ENCODE peak calls at places on chromosomes 6 and 20, in seven cellular contexts. A, S, Y, T, G, E and B are unnamed samples. For H3K4me1, the result is how much of the 10 kb centered on the place peaks cover.

GRCh38 chr6:75210885-75211739 is 5.3 kb upstream of the COL12A1 start:
- DNase-seq in A (peak), S (peak), Y (peak), T (no peak), G (no peak), E (no peak), B (no peak)

GRCh38 chr20:61696181-61696735 is 369.4 kb downstream of the TAF4 start:
- DNase-seq in A (no peak), S (no peak), Y (no peak), T (no peak), G (peak), E (no peak), B (no peak)

GRCh38 chr6:113774122-113774835 is 82.9 kb upstream of the MARCKS start:
- DNase-seq in A (no peak), S (no peak), Y (peak), T (no peak), G (no peak), E (no peak), B (no peak)

GRCh38 chr6:118280210-118280609 is 267.9 kb upstream of the PLN start:
- DNase-seq in A (no peak), S (no peak), Y (no peak), T (no peak), G (no peak), E (no peak), B (no peak)

GRCh38 chr20:50266293-50267040 is 75.8 kb downstream of the CEBPB start:
- DNase-seq in A (no peak), S (no peak), Y (no peak), T (no peak), G (peak), E (no peak), B (no peak)

GRCh38 chr6:74814440-74814839 is 391.4 kb downstream of the COL12A1 start:
- DNase-seq in A (no peak), S (no peak), Y (no peak), T (no peak), G (no peak), E (no peak), B (no peak)

GRCh38 chr6:467671-468082 is 76.1 kb downstream of the IRF4 start:
- DNase-seq in A (no peak), S (no peak), Y (no peak), T (no peak), G (no peak), E (no peak), B (no peak)

GRCh38 chr6:38080889-38081288 is 261.4 kb downstream of the ZFAND3 start:
- DNase-seq in A (no peak), S (no peak), Y (peak), T (no peak), G (no peak), E (no peak), B (no peak)

GRCh38 chr20:623704-624103 is 13.6 kb upstream of the TCF15 start:
- DNase-seq in A (no peak), S (no peak), Y (no peak), T (no peak), G (no peak), E (no peak), B (no peak)

GRCh38 chr20:48785256-48785655 is 42.5 kb downstream of the PREX1 start:
- DNase-seq in A (no peak), S (no peak), Y (no peak), T (no peak), G (no peak), E (no peak), B (no peak)

GRCh38 chr20:35821807-35822242 is 50.0 kb downstream of the PHF20 start:
- DNase-seq in A (no peak), S (no peak), Y (peak), T (no peak), G (no peak), E (no peak), B (no peak)

GRCh38 chr6:79557683-79558082 is 20.5 kb upstream of the LCA5 start:
- DNase-seq in A (no peak), S (no peak), Y (no peak), T (no peak), G (no peak), E (no peak), B (no peak)

GRCh38 chr20:52999040-52999439 is 26.9 kb downstream of the TSHZ2 start:
- DNase-seq in A (no peak), S (no peak), Y (no peak), T (no peak), G (no peak), E (no peak), B (no peak)

GRCh38 chr6:12354499-12354898 is 64.3 kb downstream of the EDN1 start:
- DNase-seq in A (no peak), S (no peak), Y (peak), T (no peak), G (no peak), E (peak), B (no peak)
- H3K4me3 ChIP-seq in A (no peak), S (no peak), Y (no peak), T (no peak), G (no peak), E (no peak), B (no peak)

GRCh38 chr6:158909938-158910337 is 90.1 kb downstream of the RSPH3 start:
- DNase-seq in A (no peak), S (no peak), Y (peak), T (no peak), G (no peak), E (no peak), B (no peak)
- H3K27ac ChIP-seq in A (no peak), S (no peak), Y (no peak), T (no peak), G (no peak), E (peak), B (no peak)

DNA sequence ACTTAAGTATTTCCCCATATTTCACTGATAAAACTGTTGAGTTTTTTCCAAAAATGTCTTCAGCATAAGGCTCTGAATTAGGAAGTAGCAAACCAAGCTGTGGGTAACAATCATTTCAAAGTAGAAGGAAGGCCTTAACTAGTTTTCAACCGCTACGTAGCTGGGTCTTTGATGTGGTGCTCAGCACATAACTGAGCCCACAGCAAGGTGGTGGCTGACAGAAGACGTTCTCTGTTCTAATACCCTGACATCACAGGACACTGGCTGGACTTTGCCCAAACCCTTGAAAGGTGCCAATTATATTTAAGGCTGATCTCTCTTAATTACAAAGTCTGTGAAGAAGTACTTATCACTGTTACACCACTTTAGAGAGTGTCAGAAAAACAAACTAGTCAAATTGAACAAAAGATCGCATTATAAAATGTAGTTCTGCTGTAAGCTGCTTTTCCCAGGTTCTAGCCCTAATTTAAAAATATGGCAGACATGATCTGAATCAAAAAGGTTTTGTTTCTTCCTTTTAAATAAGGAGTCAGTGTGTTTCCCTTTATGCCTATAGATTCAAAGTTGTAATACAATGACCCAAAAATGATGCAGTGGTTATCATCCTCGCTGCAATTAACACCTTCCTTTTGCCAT is 26.7 kb downstream of the MAN1A1 start:
- DNase-seq in A (no peak), S (peak), Y (no peak), T (no peak), G (no peak), E (no peak), B (no peak)
- H3K4me1 ChIP-seq in A (under half), S (under half), Y (under half), T (under half), G (under half), E (under half), B (under half)

GRCh38 chr20:38872036-38872435 is 54.2 kb upstream of the FAM83D start:
- DNase-seq in A (no peak), S (no peak), Y (no peak), T (no peak), G (no peak), E (no peak), B (no peak)

GRCh38 chr20:38874460-38875169 is 51.6 kb upstream of the FAM83D start:
- DNase-seq in A (no peak), S (no peak), Y (no peak), T (no peak), G (no peak), E (no peak), B (no peak)

GRCh38 chr20:38872491-38873049 is 53.6 kb upstream of the FAM83D start:
- DNase-seq in A (no peak), S (no peak), Y (no peak), T (no peak), G (no peak), E (no peak), B (no peak)

GRCh38 chr20:38871560-38871953 is 54.7 kb upstream of the FAM83D start:
- DNase-seq in A (no peak), S (peak), Y (no peak), T (no peak), G (no peak), E (no peak), B (no peak)

DNA sequence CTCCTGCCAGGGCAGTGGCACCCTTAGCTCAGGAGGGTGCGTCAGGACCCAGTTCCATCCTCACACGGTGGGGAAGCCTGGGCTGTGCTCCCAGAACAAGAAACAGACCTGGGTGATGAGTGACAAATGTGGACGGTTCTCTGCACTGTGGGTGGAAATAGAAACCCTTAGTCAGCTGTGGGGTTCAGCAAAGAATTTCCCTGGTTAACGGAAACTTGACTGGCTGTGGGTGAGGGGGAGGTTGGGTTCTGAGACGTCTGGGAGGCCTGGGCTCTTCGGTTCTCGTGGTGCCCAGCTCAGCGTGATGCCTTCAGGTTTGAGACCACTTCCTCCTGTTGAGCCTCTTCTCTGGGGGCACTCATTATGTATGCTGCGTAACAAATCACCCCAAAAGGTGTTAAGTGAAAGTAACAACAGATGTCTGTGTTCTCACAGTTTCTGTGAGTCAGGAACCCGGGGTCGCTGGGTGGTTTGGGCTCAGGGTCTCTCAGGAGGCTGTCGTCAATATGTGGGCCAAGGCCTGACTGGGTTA is 53.1 kb upstream of the FAM83D start:
- DNase-seq in A (no peak), S (peak), Y (no peak), T (no peak), G (no peak), E (no peak), B (no peak)
- H3K4me3 ChIP-seq in A (no peak), S (peak), Y (no peak), T (no peak), G (no peak), E (no peak), B (no peak)